ENCODE peak calls at places on chromosome 16, in seven cellular contexts. One of them, this sample, is unnamed. For H3K4me1, the result is how much of the 10 kb centered on the place peaks cover.

GRCh38 chr16:30609002-30609927 is 924 bp downstream of the ZNF689 start:
- DNase-seq in mammary epithelial cell: no peak
- DNase-seq in PC-9: no peak
- DNase-seq in adrenal gland: peak
- DNase-seq in heart left ventricle: peak
- DNase-seq in HepG2: no peak
- DNase-seq in gastrocnemius medialis: no peak
- DNase-seq in this sample: no peak

GRCh38 chr16:65788434-65789147 is 577.9 kb upstream of the CDH5 start:
- DNase-seq in mammary epithelial cell: no peak
- DNase-seq in PC-9: no peak
- DNase-seq in adrenal gland: no peak
- DNase-seq in heart left ventricle: no peak
- DNase-seq in HepG2: no peak
- DNase-seq in gastrocnemius medialis: no peak
- DNase-seq in this sample: no peak

GRCh38 chr16:5024632-5025031 is 9.1 kb downstream of the NAGPA start:
- DNase-seq in mammary epithelial cell: peak
- DNase-seq in PC-9: peak
- DNase-seq in adrenal gland: no peak
- DNase-seq in heart left ventricle: no peak
- DNase-seq in HepG2: no peak
- DNase-seq in gastrocnemius medialis: peak
- DNase-seq in this sample: no peak

GRCh38 chr16:88710556-88710955 is 4.3 kb downstream of the CTU2 start:
- DNase-seq in mammary epithelial cell: no peak
- DNase-seq in PC-9: no peak
- DNase-seq in adrenal gland: no peak
- DNase-seq in heart left ventricle: no peak
- DNase-seq in HepG2: no peak
- DNase-seq in gastrocnemius medialis: no peak
- DNase-seq in this sample: no peak

GRCh38 chr16:25747160-25747758 is 55.5 kb downstream of the HS3ST4 start:
- DNase-seq in mammary epithelial cell: no peak
- DNase-seq in PC-9: no peak
- DNase-seq in adrenal gland: peak
- DNase-seq in heart left ventricle: no peak
- DNase-seq in HepG2: no peak
- DNase-seq in gastrocnemius medialis: no peak
- DNase-seq in this sample: no peak

GRCh38 chr16:84141143-84141670 is 3.8 kb downstream of the HSDL1 start:
- DNase-seq in mammary epithelial cell: no peak
- DNase-seq in PC-9: no peak
- DNase-seq in adrenal gland: no peak
- DNase-seq in heart left ventricle: no peak
- DNase-seq in HepG2: peak
- DNase-seq in gastrocnemius medialis: no peak
- DNase-seq in this sample: no peak

GRCh38 chr16:10070591-10070990 is 111.6 kb downstream of the GRIN2A start:
- DNase-seq in mammary epithelial cell: no peak
- DNase-seq in PC-9: no peak
- DNase-seq in adrenal gland: no peak
- DNase-seq in heart left ventricle: no peak
- DNase-seq in HepG2: no peak
- DNase-seq in gastrocnemius medialis: no peak
- DNase-seq in this sample: no peak

GRCh38 chr16:73063854-73064226 is 15.9 kb upstream of the ZFHX3 start:
- DNase-seq in mammary epithelial cell: no peak
- DNase-seq in PC-9: no peak
- DNase-seq in adrenal gland: no peak
- DNase-seq in heart left ventricle: no peak
- DNase-seq in HepG2: no peak
- DNase-seq in gastrocnemius medialis: no peak
- DNase-seq in this sample: no peak

GRCh38 chr16:62077998-62078397 is 41.8 kb upstream of the CDH8 start:
- DNase-seq in mammary epithelial cell: no peak
- DNase-seq in PC-9: no peak
- DNase-seq in adrenal gland: no peak
- DNase-seq in heart left ventricle: no peak
- DNase-seq in HepG2: no peak
- DNase-seq in gastrocnemius medialis: no peak
- DNase-seq in this sample: no peak

GRCh38 chr16:48123104-48123788 is 32.5 kb downstream of the ABCC12 start:
- DNase-seq in mammary epithelial cell: peak
- DNase-seq in PC-9: peak
- DNase-seq in adrenal gland: peak
- DNase-seq in heart left ventricle: no peak
- DNase-seq in HepG2: peak
- DNase-seq in gastrocnemius medialis: no peak
- DNase-seq in this sample: no peak

GRCh38 chr16:48498761-48499600 is 111.0 kb downstream of the N4BP1 start:
- DNase-seq in mammary epithelial cell: peak
- DNase-seq in PC-9: peak
- DNase-seq in adrenal gland: peak
- DNase-seq in heart left ventricle: no peak
- DNase-seq in HepG2: peak
- DNase-seq in gastrocnemius medialis: no peak
- DNase-seq in this sample: peak

GRCh38 chr16:30351586-30352419 is 3.3 kb downstream of the CD2BP2 start:
- DNase-seq in mammary epithelial cell: peak
- DNase-seq in PC-9: no peak
- DNase-seq in adrenal gland: peak
- DNase-seq in heart left ventricle: peak
- DNase-seq in HepG2: no peak
- DNase-seq in gastrocnemius medialis: peak
- DNase-seq in this sample: peak

GRCh38 chr16:74721716-74722115 is 21.1 kb upstream of the MLKL start:
- DNase-seq in mammary epithelial cell: no peak
- DNase-seq in PC-9: no peak
- DNase-seq in adrenal gland: no peak
- DNase-seq in heart left ventricle: no peak
- DNase-seq in HepG2: no peak
- DNase-seq in gastrocnemius medialis: no peak
- DNase-seq in this sample: no peak

GRCh38 chr16:69848635-69849545 is 86.8 kb downstream of the WWP2 start:
- DNase-seq in mammary epithelial cell: peak
- DNase-seq in PC-9: no peak
- DNase-seq in adrenal gland: peak
- DNase-seq in heart left ventricle: peak
- DNase-seq in HepG2: no peak
- DNase-seq in gastrocnemius medialis: peak
- DNase-seq in this sample: peak

GRCh38 chr16:89369266-89369895 is 121.0 kb downstream of the ANKRD11 start:
- DNase-seq in mammary epithelial cell: no peak
- DNase-seq in PC-9: no peak
- DNase-seq in adrenal gland: no peak
- DNase-seq in heart left ventricle: no peak
- DNase-seq in HepG2: no peak
- DNase-seq in gastrocnemius medialis: no peak
- DNase-seq in this sample: no peak

GRCh38 chr16:77874347-77874746 is 86.0 kb downstream of the VAT1L start:
- DNase-seq in mammary epithelial cell: no peak
- DNase-seq in PC-9: no peak
- DNase-seq in adrenal gland: no peak
- DNase-seq in heart left ventricle: no peak
- DNase-seq in HepG2: no peak
- DNase-seq in gastrocnemius medialis: no peak
- DNase-seq in this sample: no peak

GRCh38 chr16:89273741-89274472 is 56.4 kb downstream of the ZNF778 start:
- DNase-seq in mammary epithelial cell: no peak
- DNase-seq in PC-9: no peak
- DNase-seq in adrenal gland: no peak
- DNase-seq in heart left ventricle: no peak
- DNase-seq in HepG2: no peak
- DNase-seq in gastrocnemius medialis: no peak
- DNase-seq in this sample: no peak

GRCh38 chr16:52547001-52547833 is at the start of gene TOX3:
- DNase-seq in mammary epithelial cell: no peak
- DNase-seq in PC-9: no peak
- DNase-seq in adrenal gland: peak
- DNase-seq in heart left ventricle: no peak
- DNase-seq in HepG2: no peak
- DNase-seq in gastrocnemius medialis: no peak
- DNase-seq in this sample: no peak

GRCh38 chr16:27204232-27204915 is 1.0 kb downstream of the KDM8 start:
- DNase-seq in mammary epithelial cell: no peak
- DNase-seq in PC-9: no peak
- DNase-seq in adrenal gland: no peak
- DNase-seq in heart left ventricle: no peak
- DNase-seq in HepG2: no peak
- DNase-seq in gastrocnemius medialis: peak
- DNase-seq in this sample: no peak

GRCh38 chr16:50985733-50986132 is 165.3 kb downstream of the SALL1 start:
- DNase-seq in mammary epithelial cell: no peak
- DNase-seq in PC-9: no peak
- DNase-seq in adrenal gland: no peak
- DNase-seq in heart left ventricle: no peak
- DNase-seq in HepG2: no peak
- DNase-seq in gastrocnemius medialis: no peak
- DNase-seq in this sample: no peak

DNA sequence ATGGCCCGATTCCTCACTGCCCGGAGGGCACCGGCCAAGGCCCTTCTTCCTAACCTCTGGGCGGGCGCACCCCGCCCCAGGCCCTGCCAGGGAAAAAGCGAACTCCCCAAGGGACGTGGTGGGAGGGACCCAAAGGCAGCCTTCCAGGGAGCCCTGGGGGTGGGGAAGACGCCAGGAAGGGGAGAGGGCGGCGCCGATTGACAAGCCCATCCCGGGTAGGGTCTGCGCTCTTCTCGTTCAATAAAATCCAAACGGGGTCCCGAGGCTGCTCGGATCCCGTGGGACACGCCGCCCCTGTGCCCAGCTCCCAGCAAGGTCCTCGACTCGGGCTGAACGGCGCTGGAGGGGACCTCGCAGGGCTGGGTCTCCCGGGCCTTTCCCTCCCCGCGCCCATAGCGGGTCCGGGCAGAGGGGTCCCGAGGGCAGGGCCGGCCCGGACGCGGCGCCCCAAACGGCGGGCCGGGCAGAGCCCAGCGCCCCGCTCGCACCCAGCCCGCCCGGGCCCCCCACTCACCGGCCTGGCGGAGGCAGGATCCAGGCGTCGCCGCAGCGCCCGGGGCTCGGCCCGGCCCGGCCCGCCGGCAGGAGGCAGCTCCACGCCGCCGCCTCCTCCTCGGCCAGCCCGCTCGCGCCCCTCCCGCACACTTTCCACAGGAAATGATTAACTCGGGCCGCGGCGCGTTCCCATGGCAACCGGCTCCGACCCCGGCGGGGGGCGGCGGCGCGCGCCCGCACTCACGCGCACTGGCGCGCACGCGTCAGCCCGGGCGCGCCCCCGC is at the start of gene KIFC3:
- DNase-seq in mammary epithelial cell: peak
- DNase-seq in PC-9: peak
- DNase-seq in adrenal gland: peak
- DNase-seq in heart left ventricle: peak
- DNase-seq in HepG2: peak
- DNase-seq in gastrocnemius medialis: no peak
- DNase-seq in this sample: peak
- H3K4me1 ChIP-seq in mammary epithelial cell: under half
- H3K4me1 ChIP-seq in PC-9: half or more
- H3K4me1 ChIP-seq in adrenal gland: under half
- H3K4me1 ChIP-seq in heart left ventricle: under half
- H3K4me1 ChIP-seq in HepG2: half or more
- H3K4me1 ChIP-seq in gastrocnemius medialis: half or more
- H3K4me1 ChIP-seq in this sample: under half

GRCh38 chr16:78988361-78988992 is 612.1 kb downstream of the MAF start:
- DNase-seq in mammary epithelial cell: no peak
- DNase-seq in PC-9: no peak
- DNase-seq in adrenal gland: no peak
- DNase-seq in heart left ventricle: no peak
- DNase-seq in HepG2: no peak
- DNase-seq in gastrocnemius medialis: no peak
- DNase-seq in this sample: no peak
- TF ChIP-seq CTCF in mammary epithelial cell: peak
- TF ChIP-seq CTCF in PC-9: no peak
- TF ChIP-seq CTCF in adrenal gland: no peak
- TF ChIP-seq CTCF in heart left ventricle: no peak
- TF ChIP-seq CTCF in HepG2: no peak
- TF ChIP-seq CTCF in gastrocnemius medialis: no peak
- TF ChIP-seq CTCF in this sample: no peak

GRCh38 chr16:23863511-23864422 is 28.0 kb downstream of the PRKCB start:
- DNase-seq in mammary epithelial cell: no peak
- DNase-seq in PC-9: no peak
- DNase-seq in adrenal gland: no peak
- DNase-seq in heart left ventricle: no peak
- DNase-seq in HepG2: peak
- DNase-seq in gastrocnemius medialis: no peak
- DNase-seq in this sample: no peak

GRCh38 chr16:23862556-23862955 is 26.8 kb downstream of the PRKCB start:
- DNase-seq in mammary epithelial cell: no peak
- DNase-seq in PC-9: no peak
- DNase-seq in adrenal gland: no peak
- DNase-seq in heart left ventricle: no peak
- DNase-seq in HepG2: no peak
- DNase-seq in gastrocnemius medialis: no peak
- DNase-seq in this sample: no peak

GRCh38 chr16:23859713-23860269 is 24.0 kb downstream of the PRKCB start:
- DNase-seq in mammary epithelial cell: no peak
- DNase-seq in PC-9: no peak
- DNase-seq in adrenal gland: no peak
- DNase-seq in heart left ventricle: no peak
- DNase-seq in HepG2: no peak
- DNase-seq in gastrocnemius medialis: no peak
- DNase-seq in this sample: no peak

GRCh38 chr16:23858496-23859062 is 22.8 kb downstream of the PRKCB start:
- DNase-seq in mammary epithelial cell: peak
- DNase-seq in PC-9: no peak
- DNase-seq in adrenal gland: no peak
- DNase-seq in heart left ventricle: no peak
- DNase-seq in HepG2: no peak
- DNase-seq in gastrocnemius medialis: no peak
- DNase-seq in this sample: no peak

GRCh38 chr16:23861874-23862273 is 26.1 kb downstream of the PRKCB start:
- DNase-seq in mammary epithelial cell: no peak
- DNase-seq in PC-9: no peak
- DNase-seq in adrenal gland: no peak
- DNase-seq in heart left ventricle: no peak
- DNase-seq in HepG2: no peak
- DNase-seq in gastrocnemius medialis: no peak
- DNase-seq in this sample: no peak
- H3K4me1 ChIP-seq in mammary epithelial cell: under half
- H3K4me1 ChIP-seq in PC-9: under half
- H3K4me1 ChIP-seq in adrenal gland: under half
- H3K4me1 ChIP-seq in heart left ventricle: under half
- H3K4me1 ChIP-seq in HepG2: under half
- H3K4me1 ChIP-seq in gastrocnemius medialis: under half
- H3K4me1 ChIP-seq in this sample: under half

DNA sequence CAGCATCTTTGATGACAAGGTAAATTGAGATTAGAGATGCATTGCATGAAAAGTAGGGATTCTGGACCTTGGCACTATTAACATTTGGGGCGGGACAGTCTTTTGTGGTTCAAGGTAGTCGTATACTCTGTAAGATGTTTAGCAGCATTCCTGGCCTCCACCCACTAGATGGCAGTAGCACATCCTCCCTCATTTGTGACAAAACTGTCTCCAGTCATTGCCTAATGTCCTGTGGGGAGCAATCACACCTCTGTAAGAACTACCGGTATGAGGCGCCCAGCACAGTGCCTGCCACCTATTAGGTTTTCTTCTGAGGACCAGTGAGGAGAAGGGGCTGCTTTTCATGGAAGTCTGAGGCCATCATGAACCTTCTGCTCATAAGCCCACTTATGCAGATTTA is 180.8 kb downstream of the RBFOX1 start:
- DNase-seq in mammary epithelial cell: no peak
- DNase-seq in PC-9: no peak
- DNase-seq in adrenal gland: no peak
- DNase-seq in heart left ventricle: no peak
- DNase-seq in HepG2: peak
- DNase-seq in gastrocnemius medialis: no peak
- DNase-seq in this sample: no peak
- TF ChIP-seq CTCF in mammary epithelial cell: no peak
- TF ChIP-seq CTCF in PC-9: peak
- TF ChIP-seq CTCF in adrenal gland: no peak
- TF ChIP-seq CTCF in heart left ventricle: no peak
- TF ChIP-seq CTCF in HepG2: peak
- TF ChIP-seq CTCF in gastrocnemius medialis: no peak
- TF ChIP-seq CTCF in this sample: no peak